ENCODE peak calls at places on chromosome 9, in ten cellular contexts. O, L, T, R, Z, G, V, Y, X and Q are unnamed samples.

GRCh38 chr9:78009156-78009555 is 22.5 kb downstream of the GNAQ start:
- DNase-seq in X (no peak), G (no peak), V (no peak), L (no peak), R (no peak), O (no peak), T (no peak), Y (no peak), Z (no peak), Q (no peak)

GRCh38 chr9:103242025-103242424 is 246.9 kb downstream of the CYLC2 start:
- DNase-seq in R (no peak), V (no peak), T (no peak), L (no peak), O (no peak), Y (no peak), G (no peak), Z (peak), X (no peak), Q (no peak)

GRCh38 chr9:136991993-136992818 is at the start of gene PAXX:
- DNase-seq in X (peak), T (peak), O (peak), Z (peak), G (peak), R (peak), Y (no peak), L (peak), V (peak), Q (no peak)

GRCh38 chr9:93154293-93154903 is 20.3 kb upstream of the NINJ1 start:
- DNase-seq in R (no peak), V (no peak), T (no peak), G (no peak), Z (no peak), O (no peak), Y (no peak), L (no peak), X (no peak), Q (no peak)

GRCh38 chr9:78781681-78782080 is 484.8 kb downstream of the PSAT1 start:
- DNase-seq in Y (no peak), G (no peak), O (no peak), L (peak), T (no peak), Z (peak), X (no peak), V (no peak), R (no peak), Q (no peak)

GRCh38 chr9:115117999-115118470 is at the start of gene TNC:
- DNase-seq in V (no peak), T (peak), Z (peak), R (peak), X (peak), O (peak), Y (no peak), G (no peak), L (peak), Q (no peak)

GRCh38 chr9:35736201-35736633 is 3.8 kb downstream of the CREB3 start:
- DNase-seq in T (no peak), L (peak), G (peak), O (peak), Z (peak), Y (no peak), R (peak), X (peak), V (peak), Q (no peak)

GRCh38 chr9:109497193-109498165 is 628 bp downstream of the PTPN3 start:
- DNase-seq in L (no peak), R (no peak), T (no peak), O (no peak), G (no peak), Z (no peak), V (no peak), X (no peak), Y (no peak), Q (no peak)

GRCh38 chr9:76441551-76442322 is 17.2 kb upstream of the GCNT1 start:
- DNase-seq in G (no peak), T (no peak), X (no peak), O (no peak), Y (no peak), Z (peak), V (no peak), R (peak), L (peak), Q (no peak)

GRCh38 chr9:107888773-107889227 is 399.2 kb upstream of the KLF4 start:
- DNase-seq in O (no peak), X (no peak), G (no peak), Y (peak), L (peak), R (no peak), T (no peak), V (no peak), Z (no peak), Q (no peak)

GRCh38 chr9:99352786-99353185 is 130.7 kb downstream of the SEC61B start:
- DNase-seq in Z (no peak), Y (no peak), G (no peak), O (no peak), X (no peak), V (no peak), R (no peak), T (no peak), L (peak), Q (no peak)

GRCh38 chr9:99350461-99350860 is 128.4 kb downstream of the SEC61B start:
- DNase-seq in G (no peak), R (no peak), L (no peak), O (no peak), T (no peak), Z (no peak), V (no peak), X (no peak), Y (no peak), Q (no peak)

GRCh38 chr9:99353408-99353807 is 131.3 kb downstream of the SEC61B start:
- DNase-seq in O (no peak), Y (peak), L (peak), G (no peak), Z (peak), V (no peak), X (peak), R (peak), T (no peak), Q (peak)

GRCh38 chr9:99349870-99350269 is 127.8 kb downstream of the SEC61B start:
- DNase-seq in X (no peak), T (no peak), R (no peak), G (no peak), L (no peak), Z (no peak), O (no peak), V (no peak), Y (no peak), Q (no peak)

DNA sequence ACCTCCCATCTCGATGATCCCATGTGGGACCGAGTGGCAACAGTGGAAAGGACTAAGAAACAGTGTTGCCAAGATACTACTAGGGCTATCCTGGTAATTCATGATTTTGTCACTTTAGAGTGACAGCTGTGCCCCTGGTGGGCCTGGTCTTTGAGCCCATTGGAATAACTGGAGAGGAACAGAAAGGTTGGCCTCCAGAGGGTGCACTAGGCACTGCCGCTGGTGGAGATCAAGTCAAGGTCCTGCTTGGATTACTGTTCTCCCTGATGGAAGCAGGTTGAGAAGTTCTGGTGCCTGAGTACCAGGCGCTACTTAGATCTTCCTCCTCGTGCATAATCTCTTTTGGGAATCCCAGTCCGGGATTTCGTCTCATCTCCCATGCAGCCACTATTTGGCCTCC is 129.6 kb downstream of the SEC61B start:
- DNase-seq in Y (no peak), Z (no peak), T (no peak), R (no peak), X (no peak), O (no peak), G (no peak), L (no peak), V (no peak), Q (no peak)
- TF ChIP-seq CTCF in Y (no peak), Z (peak), T (no peak), R (no peak), X (no peak), O (no peak), G (no peak), L (no peak), V (no peak), Q (no peak)

GRCh38 chr9:110573305-110573704 is 6.2 kb downstream of the SVEP1 start:
- DNase-seq in T (no peak), R (no peak), V (no peak), G (no peak), X (no peak), O (no peak), Y (no peak), Z (no peak), L (no peak), Q (no peak)

GRCh38 chr9:110575169-110575568 is 4.4 kb downstream of the SVEP1 start:
- DNase-seq in V (no peak), Y (no peak), L (peak), O (peak), G (no peak), T (no peak), R (no peak), Z (no peak), X (peak), Q (no peak)

GRCh38 chr9:110578896-110579752 is at the start of gene SVEP1:
- DNase-seq in O (peak), G (no peak), X (peak), R (peak), Y (no peak), V (no peak), Z (peak), L (peak), T (peak), Q (no peak)

GRCh38 chr9:110578575-110578895 is 1.0 kb downstream of the SVEP1 start:
- DNase-seq in L (peak), V (no peak), Z (no peak), X (no peak), G (no peak), R (no peak), T (no peak), O (no peak), Y (no peak), Q (no peak)

GRCh38 chr9:110575952-110576351 is 3.6 kb downstream of the SVEP1 start:
- DNase-seq in V (no peak), G (no peak), X (no peak), R (peak), Y (no peak), L (no peak), T (no peak), Z (no peak), O (no peak), Q (no peak)
- H3K4me3 ChIP-seq in V (no peak), G (no peak), X (no peak), R (peak), Y (no peak), L (no peak), T (peak), Z (no peak), O (peak), Q (no peak)

DNA sequence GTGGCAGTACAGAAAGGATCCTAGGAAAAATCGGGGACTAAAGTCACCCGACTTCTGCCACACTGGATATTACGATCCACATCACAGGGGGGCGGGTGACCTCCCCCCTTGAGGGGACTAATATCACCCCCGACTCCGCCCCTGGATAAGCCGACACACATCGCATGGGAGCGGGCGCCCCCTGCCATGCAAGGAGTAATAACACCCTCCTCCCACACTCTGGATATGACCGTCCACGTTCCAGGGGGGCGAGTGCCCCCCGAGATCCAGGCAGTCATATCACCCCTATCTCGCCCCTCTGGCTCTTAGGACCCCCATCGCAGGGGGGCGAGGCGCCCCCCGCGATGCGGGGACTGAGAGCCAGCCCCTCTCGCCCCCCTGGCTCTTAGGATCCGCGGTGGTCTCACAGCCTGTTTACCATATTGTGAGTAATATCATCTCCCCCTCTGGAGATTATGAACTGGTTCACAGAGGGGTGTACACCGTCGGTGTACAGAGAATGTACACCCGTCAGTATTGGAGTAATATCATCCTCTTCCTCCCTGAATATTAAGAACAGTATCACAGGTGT is 423.0 kb downstream of the DIRAS2 start:
- DNase-seq in L (no peak), V (no peak), T (peak), Y (no peak), R (no peak), G (peak), O (no peak), X (no peak), Z (no peak), Q (no peak)
- TF ChIP-seq CTCF in L (peak), V (peak), T (peak), Y (no peak), R (no peak), G (no peak), O (no peak), X (peak), Z (no peak), Q (no peak)

DNA sequence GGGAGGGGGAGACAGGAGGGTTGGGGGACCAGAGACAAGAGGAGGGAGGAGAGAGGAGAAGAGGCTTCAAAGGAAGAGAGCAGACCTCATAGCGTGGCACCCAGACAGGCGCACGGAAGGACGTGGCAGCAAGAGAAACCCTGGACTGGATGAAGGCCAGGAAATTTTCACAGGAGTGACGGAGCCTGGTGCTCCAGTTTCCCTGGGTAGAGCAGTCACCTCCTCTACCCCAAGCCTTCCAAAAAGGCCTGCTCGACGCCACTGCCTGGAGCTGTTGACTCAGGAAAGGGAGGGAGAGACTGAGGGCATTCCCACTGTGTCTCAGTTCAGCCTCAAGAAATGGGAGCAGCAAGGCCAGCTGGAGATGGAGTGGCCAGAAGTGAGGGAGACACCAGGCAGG is 19.3 kb downstream of the AK8 start:
- DNase-seq in R (no peak), X (no peak), T (no peak), Z (no peak), O (no peak), L (no peak), V (no peak), G (no peak), Y (no peak), Q (no peak)
- H3K4me3 ChIP-seq in R (no peak), X (no peak), T (no peak), Z (no peak), O (no peak), L (no peak), V (no peak), G (no peak), Y (no peak), Q (no peak)

GRCh38 chr9:113596616-113597320 is 133.2 kb downstream of the RGS3 start:
- DNase-seq in T (no peak), O (peak), Y (no peak), V (no peak), Z (no peak), R (no peak), L (no peak), X (no peak), G (no peak), Q (no peak)

GRCh38 chr9:113598883-113599282 is 135.4 kb downstream of the RGS3 start:
- DNase-seq in G (no peak), X (no peak), V (no peak), T (no peak), O (peak), R (no peak), L (no peak), Z (no peak), Y (no peak), Q (no peak)

GRCh38 chr9:113598451-113598850 is 134.9 kb downstream of the RGS3 start:
- DNase-seq in X (no peak), Y (no peak), G (no peak), O (peak), R (no peak), L (no peak), T (no peak), Z (no peak), V (no peak), Q (no peak)

GRCh38 chr9:113599647-113600476 is 136.3 kb downstream of the RGS3 start:
- DNase-seq in V (no peak), T (no peak), Z (peak), O (peak), Y (no peak), X (no peak), L (peak), G (no peak), R (peak), Q (no peak)

GRCh38 chr9:113597390-113598241 is 134.1 kb downstream of the RGS3 start:
- DNase-seq in Y (no peak), V (no peak), Z (no peak), X (no peak), L (no peak), O (peak), R (no peak), T (no peak), G (no peak), Q (no peak)
- TF ChIP-seq CTCF in Y (no peak), V (no peak), Z (peak), X (no peak), L (no peak), O (no peak), R (no peak), T (no peak), G (no peak), Q (no peak)

GRCh38 chr9:84266087-84266561 is 74.4 kb downstream of the SLC28A3 start:
- DNase-seq in Y (no peak), Z (no peak), O (no peak), G (no peak), L (no peak), R (no peak), T (no peak), X (no peak), V (no peak), Q (no peak)
- H3K4me3 ChIP-seq in Y (no peak), Z (no peak), O (no peak), G (no peak), L (no peak), R (no peak), T (no peak), X (no peak), V (no peak), Q (no peak)

DNA sequence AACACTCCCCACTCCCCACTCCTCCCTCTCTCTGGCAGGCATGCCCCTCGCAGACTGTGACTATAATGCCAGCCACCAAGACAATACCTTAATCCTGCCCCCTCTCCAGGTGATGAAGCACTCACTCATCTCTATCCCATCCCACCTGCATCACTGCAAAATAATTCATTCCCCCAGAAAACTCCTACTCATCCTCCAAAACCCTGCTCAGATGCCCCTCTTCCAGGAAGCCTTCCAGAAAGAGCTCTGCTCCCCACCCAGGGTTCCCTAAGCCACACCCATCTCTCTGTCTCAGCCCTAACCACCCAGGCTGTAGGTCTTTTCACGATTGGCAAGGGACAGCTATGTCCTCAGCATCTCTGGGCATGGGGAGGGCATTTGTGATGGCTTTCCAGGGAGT is 17.2 kb downstream of the NR5A1 start:
- DNase-seq in X (no peak), Z (no peak), L (no peak), V (no peak), G (no peak), Y (no peak), R (no peak), T (no peak), O (no peak), Q (no peak)
- TF ChIP-seq CTCF in X (no peak), Z (no peak), L (no peak), V (no peak), G (no peak), Y (no peak), R (no peak), T (no peak), O (no peak), Q (no peak)